ENCODE peak calls at places on chromosome 21, in four cellular contexts. H, X, K and Y are unnamed samples.

GRCh38 chr21:38487906-38488639 is 10.2 kb downstream of the ERG start:
- DNase-seq in H (no peak), X (no peak), K (no peak), Y (no peak)

GRCh38 chr21:37224861-37225260 is 42.3 kb downstream of the VPS26C start:
- DNase-seq in H (no peak), X (no peak), K (peak; percentile 21), Y (no peak)

GRCh38 chr21:45992311-45993209 is 11.0 kb downstream of the COL6A1 start:
- DNase-seq in H (peak; percentile 40), X (no peak), K (peak; percentile 62), Y (no peak)

GRCh38 chr21:34845521-34846213 is 176.9 kb downstream of the CLIC6 start:
- DNase-seq in H (no peak), X (peak; percentile 93), K (no peak), Y (peak; percentile 77)

GRCh38 chr21:31201548-31201947 is 142.5 kb downstream of the TIAM1 start:
- DNase-seq in H (no peak), X (peak; percentile 63), K (peak; percentile 87), Y (peak; percentile 85)

GRCh38 chr21:15732290-15732995 is 2.7 kb downstream of the USP25 start:
- DNase-seq in H (no peak), X (peak; percentile 65), K (no peak), Y (no peak)

GRCh38 chr21:32143222-32143939 is 135.5 kb downstream of the MIS18A start:
- DNase-seq in H (no peak), X (peak; percentile 16), K (peak; percentile 63), Y (no peak)

GRCh38 chr21:46483300-46484295 is 24.9 kb downstream of the DIP2A start:
- DNase-seq in H (no peak), X (no peak), K (no peak), Y (no peak)

GRCh38 chr21:16587671-16588379 is 858.0 kb downstream of the USP25 start:
- DNase-seq in H (no peak), X (peak; percentile 94), K (no peak), Y (peak; percentile 40)

GRCh38 chr21:35751171-35751570 is 309.2 kb downstream of the SETD4 start:
- DNase-seq in H (no peak), X (no peak), K (no peak), Y (no peak)

GRCh38 chr21:36700961-36701911 is 2.3 kb downstream of the SIM2 start:
- DNase-seq in H (no peak), X (no peak), K (no peak), Y (no peak)

GRCh38 chr21:17467829-17468228 is 45.0 kb upstream of the CXADR start:
- DNase-seq in H (no peak), X (no peak), K (no peak), Y (no peak)

GRCh38 chr21:17438642-17439041 is 74.2 kb upstream of the CXADR start:
- DNase-seq in H (no peak), X (no peak), K (no peak), Y (no peak)

GRCh38 chr21:18041012-18041411 is 203.6 kb upstream of the CHODL start:
- DNase-seq in H (no peak), X (no peak), K (no peak), Y (no peak)

GRCh38 chr21:38054334-38054733 is 138.1 kb upstream of the KCNJ6 start:
- DNase-seq in H (no peak), X (no peak), K (no peak), Y (no peak)

GRCh38 chr21:42002421-42002958 is 7.7 kb downstream of the ZBTB21 start:
- DNase-seq in H (no peak), X (peak; percentile 72), K (no peak), Y (peak; percentile 84)
- H3K4me3 ChIP-seq in H (no peak overlapping the region), X (no peak overlapping the region), K (no peak overlapping the region), Y (no peak overlapping the region)

GRCh38 chr21:28885853-28886177 is 106.9 kb downstream of the LTN1 start:
- DNase-seq in H (no peak), X (peak; percentile 17), K (no peak), Y (no peak)
- H3K4me3 ChIP-seq in H (peak overlapping the region; percentile 81), X (peak overlapping the region; percentile 74), K (no peak overlapping the region), Y (no peak overlapping the region)

GRCh38 chr21:41624674-41625310 is 116.8 kb upstream of the TMPRSS2 start:
- DNase-seq in H (no peak), X (no peak), K (no peak), Y (no peak)
- H3K4me3 ChIP-seq in H (no peak overlapping the region), X (no peak overlapping the region), K (no peak overlapping the region), Y (no peak overlapping the region)

DNA sequence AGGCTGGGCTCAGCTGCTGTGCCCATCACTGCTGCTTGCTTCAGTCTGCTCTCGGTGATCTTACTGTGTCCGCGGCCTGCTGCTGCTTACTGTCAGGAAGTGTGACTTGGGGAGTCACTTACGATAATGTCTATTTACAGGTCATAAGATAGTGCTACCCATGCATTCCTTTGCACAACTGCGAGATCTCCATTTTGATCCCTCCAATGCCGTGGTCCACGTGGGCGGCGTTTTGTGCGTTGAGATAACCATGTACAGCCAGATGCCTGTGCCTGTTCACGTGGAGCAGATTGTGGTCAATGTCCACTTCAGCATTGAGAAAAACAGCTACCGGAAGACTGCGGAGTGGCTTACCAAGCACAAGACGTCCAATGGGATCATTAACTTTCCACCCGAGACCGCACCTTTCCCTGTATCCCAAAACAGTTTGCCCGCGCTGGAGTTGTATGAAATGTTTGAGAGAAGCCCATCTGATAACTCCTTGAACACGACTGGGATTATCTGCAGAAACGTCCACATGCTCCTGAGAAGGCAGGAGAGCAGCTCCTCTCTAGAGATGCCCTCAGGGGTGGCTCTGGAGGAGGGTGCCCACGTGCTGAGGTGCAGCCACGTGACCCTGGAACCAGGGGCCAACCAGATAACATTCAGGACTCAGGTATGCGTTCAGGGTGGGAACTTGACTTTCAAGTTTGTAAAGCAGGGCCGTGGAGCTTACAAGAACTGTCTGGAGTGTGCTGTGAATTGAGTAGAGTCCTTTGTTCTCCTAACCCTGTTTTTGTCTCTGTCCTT is 24.4 kb upstream of the PWP2 start:
- DNase-seq in H (no peak), X (no peak), K (peak; percentile 50), Y (no peak)
- H3K4me3 ChIP-seq in H (no peak overlapping the region), X (no peak overlapping the region), K (no peak overlapping the region), Y (no peak overlapping the region)

DNA sequence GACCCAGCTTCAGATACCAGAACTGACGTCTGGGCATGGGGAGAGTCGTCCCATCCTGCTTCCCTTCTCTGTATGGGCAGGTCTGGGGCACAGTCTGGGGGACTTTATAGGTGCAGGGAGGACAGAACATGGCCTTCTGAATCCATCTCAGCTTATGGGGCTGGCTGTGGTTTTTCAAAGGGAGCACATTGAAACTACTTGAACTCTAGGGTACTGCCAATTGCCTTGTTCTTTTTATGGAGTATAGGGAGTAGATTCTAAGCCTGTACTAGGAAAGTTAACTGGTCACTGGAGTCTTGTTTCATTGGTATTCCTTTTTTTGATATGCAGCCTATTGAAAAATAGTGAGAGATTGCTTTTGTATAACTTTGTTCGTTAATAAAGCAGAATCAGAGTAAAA is 90.2 kb downstream of the ATP5PO start:
- DNase-seq in H (no peak), X (no peak), K (no peak), Y (no peak)
- H3K4me3 ChIP-seq in H (no peak overlapping the region), X (no peak overlapping the region), K (no peak overlapping the region), Y (no peak overlapping the region)